ENCODE peak calls at places on chromosomes 5 and 9, in ten cellular contexts. U is H1; L is transverse colon; C is CD8-positive, alpha-beta T cell; G is lower lobe of right lung; X is H9; J is body of pancreas; Z is psoas muscle; W is GM23338; F is AG04450. A is an unnamed sample. For H3K27me3, the result is how much of the 10 kb centered on the place peaks cover.

GRCh38 chr5:37840036-37840909 is at the start of gene GDNF:
- DNase-seq in F (peak), X (peak), L (peak), C (no peak), U (peak), G (no peak), Z (peak), W (peak), J (peak), A (no peak)

GRCh38 chr5:40736103-40736875 is 19.5 kb downstream of the TTC33 start:
- DNase-seq in U (no peak), G (no peak), X (no peak), L (no peak), Z (no peak), W (peak), J (no peak), C (no peak), F (no peak), A (no peak)

GRCh38 chr9:98383758-98384157 is 128.3 kb upstream of the TBC1D2 start:
- DNase-seq in Z (no peak), U (no peak), W (peak), X (no peak), C (no peak), L (no peak), G (no peak), F (no peak), J (no peak), A (no peak)

GRCh38 chr5:65264420-65264819 is 217.3 kb downstream of the ADAMTS6 start:
- DNase-seq in X (no peak), J (no peak), W (peak), C (no peak), Z (no peak), F (no peak), G (no peak), U (no peak), L (no peak), A (no peak)

GRCh38 chr5:149707097-149707496 is 23.0 kb upstream of the PPARGC1B start:
- DNase-seq in C (no peak), U (no peak), J (no peak), F (no peak), W (no peak), Z (no peak), G (no peak), X (no peak), L (no peak), A (no peak)

GRCh38 chr5:18527017-18527416 is 892.8 kb downstream of the TAF11L14 start:
- DNase-seq in G (no peak), F (no peak), Z (no peak), X (no peak), J (no peak), W (peak), U (no peak), C (no peak), L (no peak), A (no peak)

GRCh38 chr9:131743501-131743900 is 3.6 kb upstream of the RAPGEF1 start:
- DNase-seq in J (no peak), X (no peak), L (no peak), G (peak), W (no peak), Z (no peak), C (no peak), F (no peak), U (no peak), A (no peak)

GRCh38 chr9:79670269-79670961 is 98.7 kb downstream of the TLE4 start:
- DNase-seq in J (no peak), G (no peak), F (no peak), L (no peak), U (no peak), W (no peak), C (no peak), X (no peak), Z (no peak), A (no peak)

GRCh38 chr9:79969383-79969782 is 397.6 kb downstream of the TLE4 start:
- DNase-seq in L (no peak), G (no peak), Z (no peak), X (no peak), C (no peak), J (no peak), U (no peak), F (no peak), W (no peak), A (no peak)

GRCh38 chr5:169160405-169160901 is 140.5 kb downstream of the SLIT3 start:
- DNase-seq in X (no peak), J (peak), Z (no peak), G (no peak), U (no peak), F (no peak), L (no peak), W (peak), C (no peak), A (no peak)

GRCh38 chr9:69221036-69221435 is 47.0 kb downstream of the TJP2 start:
- DNase-seq in C (no peak), U (no peak), X (no peak), Z (no peak), F (no peak), J (no peak), W (peak), L (no peak), G (no peak), A (no peak)

GRCh38 chr9:125143377-125144090 is at the start of gene SCAI:
- DNase-seq in G (peak), X (peak), J (peak), Z (peak), U (peak), C (peak), F (peak), W (peak), L (peak), A (peak)

GRCh38 chr5:90690317-90690716 is 131.7 kb downstream of the ADGRV1 start:
- DNase-seq in W (no peak), L (no peak), X (no peak), G (no peak), Z (no peak), C (no peak), J (no peak), U (no peak), F (no peak), A (no peak)

GRCh38 chr9:35511453-35511852 is 21.5 kb downstream of the RUSC2 start:
- DNase-seq in W (no peak), U (no peak), F (no peak), J (no peak), L (no peak), C (no peak), Z (no peak), X (no peak), G (no peak), A (no peak)

GRCh38 chr9:1869843-1870242 is 145.3 kb upstream of the SMARCA2 start:
- DNase-seq in U (peak), J (no peak), X (peak), C (no peak), G (no peak), L (no peak), Z (no peak), W (peak), F (no peak), A (no peak)

GRCh38 chr5:136424835-136425694 is 59.7 kb upstream of the TRPC7 start:
- DNase-seq in G (peak), Z (peak), X (peak), U (peak), L (peak), C (peak), W (peak), F (no peak), J (peak), A (peak)

GRCh38 chr5:81450940-81451339 is 57.0 kb upstream of the ACOT12 start:
- DNase-seq in X (no peak), C (no peak), Z (no peak), G (no peak), J (no peak), W (peak), U (no peak), F (no peak), L (no peak), A (no peak)

GRCh38 chr5:69032009-69032408 is 61.8 kb upstream of the SLC30A5 start:
- DNase-seq in G (no peak), W (peak), Z (no peak), U (no peak), L (no peak), F (no peak), X (no peak), J (no peak), C (no peak), A (no peak)

GRCh38 chr9:116238225-116238624 is 84.6 kb downstream of the PAPPA start:
- DNase-seq in U (no peak), J (no peak), C (no peak), F (peak), W (no peak), X (no peak), L (no peak), Z (no peak), G (no peak), A (peak)

GRCh38 chr5:156237361-156237760 is 89.6 kb upstream of the SGCD start:
- DNase-seq in W (no peak), X (no peak), Z (no peak), C (no peak), J (no peak), U (no peak), L (no peak), F (no peak), G (no peak), A (no peak)

GRCh38 chr9:115513148-115513547 is 395.2 kb upstream of the TNC start:
- DNase-seq in X (no peak), Z (no peak), G (no peak), W (peak), F (no peak), U (no peak), J (no peak), L (no peak), C (no peak), A (no peak)

GRCh38 chr5:117286813-117287212 is 712.2 kb upstream of the SEMA6A start:
- DNase-seq in J (no peak), X (no peak), Z (no peak), U (no peak), F (no peak), C (no peak), L (no peak), G (no peak), W (no peak), A (no peak)

GRCh38 chr9:12956805-12957204 is 182.0 kb downstream of the LURAP1L start:
- DNase-seq in U (no peak), G (no peak), Z (no peak), C (no peak), W (no peak), J (no peak), F (no peak), X (no peak), L (no peak), A (no peak)

GRCh38 chr5:95920822-95921221 is 40.8 kb downstream of the ELL2 start:
- DNase-seq in Z (no peak), W (no peak), F (no peak), X (no peak), U (no peak), J (no peak), L (no peak), G (no peak), C (no peak), A (no peak)

GRCh38 chr5:115532517-115532916 is 12.1 kb downstream of the FEM1C start:
- DNase-seq in G (no peak), Z (no peak), L (no peak), X (no peak), F (no peak), J (no peak), W (no peak), U (no peak), C (no peak), A (no peak)

GRCh38 chr5:167166696-167167095 is 1124.7 kb upstream of the WWC1 start:
- DNase-seq in F (no peak), G (no peak), J (no peak), W (no peak), L (no peak), C (no peak), X (no peak), U (no peak), Z (no peak), A (no peak)

GRCh38 chr5:76926329-76927105 is 26.3 kb upstream of the CRHBP start:
- DNase-seq in X (no peak), G (no peak), J (no peak), U (no peak), L (no peak), C (no peak), F (no peak), Z (no peak), W (no peak), A (no peak)

GRCh38 chr5:143495124-143495523 is 91.6 kb upstream of the NR3C1 start:
- DNase-seq in W (no peak), X (no peak), Z (no peak), J (no peak), C (no peak), G (no peak), U (no peak), L (no peak), F (no peak), A (no peak)

GRCh38 chr9:106797299-106797698 is 65.7 kb upstream of the ZNF462 start:
- DNase-seq in L (peak), C (no peak), G (no peak), J (no peak), W (no peak), U (no peak), Z (no peak), F (no peak), X (no peak), A (peak)

GRCh38 chr5:157542282-157542966 is 33.2 kb downstream of the ADAM19 start:
- DNase-seq in J (no peak), F (no peak), U (no peak), C (no peak), G (no peak), X (no peak), Z (no peak), L (no peak), W (no peak), A (no peak)

GRCh38 chr5:116068028-116068632 is 16.7 kb upstream of the COMMD10 start:
- DNase-seq in C (peak), F (peak), W (peak), G (no peak), X (no peak), Z (no peak), J (peak), L (no peak), U (no peak), A (no peak)

GRCh38 chr5:3122985-3123762 is 371.7 kb upstream of the IRX2 start:
- DNase-seq in C (no peak), W (peak), G (no peak), U (no peak), X (no peak), Z (no peak), J (no peak), L (no peak), F (no peak), A (no peak)

GRCh38 chr5:174549254-174549653 is 175.1 kb upstream of the MSX2 start:
- DNase-seq in G (no peak), W (no peak), J (no peak), F (no peak), C (no peak), L (no peak), U (no peak), X (no peak), Z (peak), A (no peak)

GRCh38 chr9:134455951-134456739 is 129.9 kb downstream of the RXRA start:
- DNase-seq in X (no peak), C (peak), G (peak), W (no peak), U (no peak), L (peak), F (peak), Z (peak), J (peak), A (peak)

DNA sequence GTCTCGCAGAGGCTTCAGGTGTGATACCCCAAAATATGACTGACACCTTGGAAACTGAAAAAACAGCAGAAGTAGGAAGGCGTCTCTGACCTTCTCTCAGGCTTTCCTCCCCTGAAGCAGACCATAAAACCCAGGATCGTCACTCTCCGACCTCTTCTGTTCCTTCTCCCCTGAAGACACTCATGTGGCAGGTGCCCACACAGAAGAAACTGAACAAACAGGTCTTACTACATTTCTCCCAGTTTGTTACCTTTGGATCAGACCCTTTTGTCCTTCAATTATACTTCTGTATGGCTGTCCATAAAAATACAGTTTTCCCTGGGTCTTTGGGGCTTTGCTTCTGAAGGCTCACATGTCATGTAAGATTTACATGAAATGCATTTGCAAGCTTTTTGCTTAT is 10.3 kb upstream of the PRUNE2 start:
- DNase-seq in C (no peak), U (no peak), Z (no peak), F (no peak), X (no peak), W (no peak), L (no peak), J (no peak), G (no peak), A (no peak)
- H3K27me3 ChIP-seq in C (under half), U (under half), Z (under half), F (under half), X (under half), W (under half), L (half or more), J (under half), G (under half), A (under half)

DNA sequence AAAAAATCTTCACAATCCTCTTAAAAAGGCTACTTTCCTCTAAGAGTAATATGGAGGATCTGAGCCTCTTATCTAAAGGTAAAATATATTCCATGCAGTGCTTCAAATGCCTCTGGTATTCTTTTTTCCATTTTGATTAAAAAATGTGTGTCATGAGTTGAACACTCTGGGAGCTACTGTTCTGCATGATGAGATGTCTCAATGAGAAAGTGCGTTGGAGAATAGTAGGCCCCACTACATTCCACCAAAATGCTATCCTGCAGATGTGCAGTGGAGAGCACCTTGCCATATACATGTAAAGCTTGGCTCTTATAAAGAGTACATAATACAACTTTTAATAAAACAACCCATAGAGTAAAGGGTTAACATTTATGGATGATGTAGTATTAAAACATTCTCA is 26.3 kb downstream of the ALDH1A1 start:
- DNase-seq in J (no peak), L (no peak), U (no peak), W (no peak), F (no peak), C (no peak), Z (no peak), G (no peak), X (no peak), A (no peak)
- TF ChIP-seq CTCF in J (no peak), L (no peak), U (no peak), W (no peak), F (no peak), C (no peak), Z (no peak), G (no peak), X (no peak), A (no peak)

GRCh38 chr9:14417230-14417629 is 103.3 kb upstream of the NFIB start:
- DNase-seq in F (no peak), X (no peak), Z (no peak), W (no peak), C (no peak), G (no peak), J (no peak), L (no peak), U (no peak), A (no peak)

GRCh38 chr9:14412778-14413177 is 98.8 kb upstream of the NFIB start:
- DNase-seq in W (no peak), C (no peak), U (no peak), L (no peak), Z (no peak), F (no peak), J (no peak), X (no peak), G (no peak), A (no peak)

GRCh38 chr9:14415947-14416346 is 102.0 kb upstream of the NFIB start:
- DNase-seq in W (no peak), Z (no peak), C (no peak), X (no peak), U (no peak), L (no peak), G (no peak), F (peak), J (no peak), A (peak)

GRCh38 chr9:14418262-14419200 is 104.6 kb upstream of the NFIB start:
- DNase-seq in G (no peak), J (no peak), X (no peak), C (no peak), W (peak), F (no peak), Z (no peak), U (no peak), L (no peak), A (no peak)

GRCh38 chr9:14413811-14414210 is 99.9 kb upstream of the NFIB start:
- DNase-seq in L (no peak), U (no peak), G (no peak), C (no peak), X (no peak), Z (no peak), W (no peak), J (no peak), F (no peak), A (no peak)
- H3K27me3 ChIP-seq in L (under half), U (under half), G (under half), C (under half), X (under half), Z (under half), W (under half), J (under half), F (half or more), A (under half)

DNA sequence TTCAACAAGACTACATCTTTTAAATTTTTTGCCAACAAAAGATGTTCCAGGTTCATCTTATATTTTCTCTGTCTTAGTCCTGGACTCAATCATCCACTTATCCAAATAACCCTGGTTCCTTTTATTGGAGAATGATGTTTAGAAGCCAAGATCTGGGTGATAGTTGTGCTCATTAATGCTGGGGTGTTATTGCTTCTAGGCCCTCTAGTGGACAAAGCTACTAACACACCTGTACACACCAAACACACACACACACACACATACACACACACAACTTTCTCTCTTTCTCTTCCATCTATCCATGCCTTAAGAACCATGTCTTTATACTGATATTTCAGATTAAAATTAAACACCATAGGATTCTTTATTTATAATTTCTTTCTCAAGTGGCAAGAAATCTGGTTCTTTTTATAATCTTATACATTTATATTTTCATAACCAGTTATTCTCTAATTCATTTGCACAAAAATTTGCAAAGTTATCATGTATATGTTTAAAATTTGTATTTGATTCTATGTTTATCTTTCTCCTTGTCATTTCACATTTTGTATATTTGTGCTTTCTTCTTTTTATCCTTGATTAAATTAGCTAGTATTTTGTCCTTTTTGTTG is 179.1 kb upstream of the SMIM23 start:
- DNase-seq in F (no peak), W (peak), J (no peak), L (no peak), G (no peak), C (no peak), Z (no peak), X (no peak), U (no peak), A (no peak)
- TF ChIP-seq CTCF in F (peak), W (peak), J (no peak), L (peak), G (no peak), C (peak), Z (no peak), X (peak), U (no peak), A (peak)

DNA sequence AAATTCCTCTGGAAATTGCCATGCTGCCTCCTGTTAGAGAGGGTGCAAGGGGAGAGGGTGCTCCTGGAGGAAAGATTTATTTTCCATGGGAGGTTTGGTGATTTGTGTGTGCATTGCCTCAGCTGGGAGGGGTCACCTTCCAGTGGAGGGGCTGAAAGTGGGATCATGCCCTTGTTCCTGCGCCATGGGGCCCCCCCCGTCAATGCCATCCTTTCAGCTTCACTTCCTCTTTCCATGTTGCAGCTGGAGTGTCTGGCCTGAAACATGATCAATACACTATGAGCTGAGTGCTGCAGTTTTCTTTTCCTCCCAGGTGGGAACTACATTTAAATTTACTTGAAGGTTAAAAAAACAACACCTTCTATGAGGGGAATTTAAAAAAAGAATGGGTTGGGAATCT is 176.8 kb downstream of the MELK start:
- DNase-seq in Z (no peak), G (no peak), L (no peak), U (no peak), C (no peak), F (no peak), X (no peak), J (no peak), W (no peak), A (no peak)
- H3K27me3 ChIP-seq in Z (under half), G (under half), L (under half), U (under half), C (under half), F (under half), X (under half), J (under half), W (under half), A (under half)

A was measured in kidney epithelial cell.